ENCODE peak calls at places on chromosome 13, in nine cellular contexts. Y, E, B, D, K, Q, M, F and G are unnamed samples.

GRCh38 chr13:44819245-44819644 is 170.0 kb downstream of the NUFIP1 start:
- DNase-seq in B (peak), Y (no peak), M (peak), F (no peak), E (no peak), D (peak), Q (no peak), K (no peak), G (no peak)

GRCh38 chr13:33057019-33057785 is 41.0 kb downstream of the KL start:
- DNase-seq in Q (no peak), B (peak), Y (no peak), F (no peak), D (no peak), M (peak), K (peak), E (no peak), G (no peak)

GRCh38 chr13:85693889-85694511 is 105.2 kb downstream of the SLITRK6 start:
- DNase-seq in F (no peak), M (peak), B (peak), E (no peak), D (no peak), Q (no peak), Y (no peak), K (no peak), G (no peak)

GRCh38 chr13:112616586-112617381 is 28.8 kb upstream of the TUBGCP3 start:
- DNase-seq in K (peak), Q (no peak), E (no peak), F (no peak), M (peak), B (peak), Y (no peak), D (peak), G (no peak)

GRCh38 chr13:33169273-33169980 is 116.1 kb downstream of the STARD13 start:
- DNase-seq in Q (no peak), Y (no peak), M (no peak), D (no peak), B (peak), E (no peak), F (no peak), K (no peak), G (no peak)

GRCh38 chr13:50928609-50929274 is 19.2 kb downstream of the RNASEH2B start:
- DNase-seq in Q (no peak), B (no peak), D (no peak), F (no peak), M (no peak), E (no peak), Y (no peak), K (no peak), G (no peak)

GRCh38 chr13:51033431-51034185 is 77.5 kb downstream of the C13orf42 start:
- DNase-seq in Y (no peak), K (no peak), E (no peak), M (peak), Q (no peak), D (no peak), B (no peak), F (no peak), G (no peak)

GRCh38 chr13:102402292-102402691 is 444 bp upstream of the FGF14 start:
- DNase-seq in B (peak), E (peak), K (peak), Q (no peak), D (peak), Y (peak), M (peak), F (peak), G (no peak)

GRCh38 chr13:44884076-44884729 is 105.1 kb downstream of the NUFIP1 start:
- DNase-seq in K (no peak), E (no peak), D (no peak), Y (no peak), M (no peak), Q (no peak), F (no peak), B (peak), G (no peak)

GRCh38 chr13:41402695-41403511 is 54.4 kb upstream of the RGCC start:
- DNase-seq in D (no peak), E (no peak), Q (no peak), Y (no peak), F (no peak), K (no peak), M (peak), B (no peak), G (no peak)

GRCh38 chr13:63910406-63910957 is 2494.8 kb upstream of the PCDH20 start:
- DNase-seq in B (peak), E (no peak), F (no peak), Q (no peak), Y (peak), K (peak), D (no peak), M (peak), G (no peak)

GRCh38 chr13:98020271-98020670 is 66.8 kb downstream of the IPO5 start:
- DNase-seq in M (no peak), K (no peak), Y (no peak), E (no peak), F (no peak), B (peak), D (no peak), Q (no peak), G (no peak)

GRCh38 chr13:41457589-41458186 is 338 bp downstream of the RGCC start:
- DNase-seq in B (no peak), Q (peak), D (no peak), K (no peak), M (peak), E (no peak), Y (no peak), F (peak), G (no peak)

GRCh38 chr13:19179916-19180315 is 1.7 kb downstream of the TUBA3C start:
- DNase-seq in M (no peak), B (no peak), D (no peak), Y (no peak), F (no peak), K (no peak), E (no peak), Q (no peak), G (no peak)

GRCh38 chr13:29563941-29564340 is 31.5 kb downstream of the SLC7A1 start:
- DNase-seq in K (no peak), D (no peak), Y (no peak), F (no peak), B (no peak), Q (no peak), E (no peak), M (no peak), G (no peak)

GRCh38 chr13:97892717-97893116 is 60.8 kb upstream of the IPO5 start:
- DNase-seq in Y (no peak), E (no peak), B (peak), D (no peak), K (no peak), M (no peak), F (no peak), Q (no peak), G (no peak)

GRCh38 chr13:67619346-67619745 is 389.2 kb upstream of the PCDH9 start:
- DNase-seq in E (no peak), Y (no peak), F (no peak), Q (no peak), D (no peak), B (peak), K (no peak), M (no peak), G (no peak)
- H3K27ac ChIP-seq in E (no peak), Y (no peak), F (no peak), Q (no peak), D (no peak), B (no peak), K (no peak), M (no peak), G (no peak)

DNA sequence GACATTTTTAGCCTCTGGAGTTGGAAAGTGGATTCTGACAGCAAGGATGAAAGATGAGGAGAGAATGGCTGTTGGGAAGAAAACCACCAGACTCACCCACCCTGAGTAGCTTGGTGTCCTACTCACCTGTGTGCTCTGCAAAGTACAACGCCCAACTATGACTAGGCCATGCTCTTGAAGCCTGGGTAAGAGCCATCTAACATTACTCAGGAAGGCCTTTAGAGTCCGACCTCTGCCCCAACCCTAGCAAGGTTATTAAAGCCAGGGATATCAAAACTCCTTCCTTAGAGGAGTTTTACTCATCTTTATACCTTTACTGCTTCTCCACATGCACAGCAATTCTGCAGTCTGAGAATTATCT is 18.0 kb upstream of the KPNA3 start:
- DNase-seq in M (no peak), F (no peak), B (no peak), K (no peak), E (no peak), Y (no peak), D (no peak), Q (no peak), G (no peak)
- H3K27ac ChIP-seq in M (no peak), F (no peak), B (peak), K (no peak), E (no peak), Y (no peak), D (no peak), Q (no peak), G (no peak)

DNA sequence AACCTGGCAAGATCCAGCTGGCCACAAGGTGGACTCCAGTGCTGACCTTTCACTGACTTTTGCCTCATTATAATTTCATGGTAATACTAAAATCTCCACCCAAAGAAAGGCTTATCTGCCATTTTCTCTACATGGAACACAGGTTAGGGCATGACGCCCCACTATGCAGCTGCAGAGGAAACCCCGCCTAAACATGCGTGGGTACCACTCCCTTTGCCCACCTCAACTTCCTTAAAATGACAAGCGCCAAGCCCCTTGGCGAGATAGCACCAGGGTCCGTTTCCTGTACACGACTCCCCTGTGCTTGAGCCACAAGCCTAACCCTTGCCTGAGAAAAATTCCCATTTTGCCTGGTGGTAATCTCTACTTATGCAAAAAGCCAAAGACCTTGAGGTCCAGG is 36.0 kb upstream of the PABPC3 start:
- DNase-seq in M (no peak), Q (no peak), Y (no peak), K (no peak), E (no peak), B (no peak), D (no peak), F (no peak), G (no peak)
- H3K27ac ChIP-seq in M (no peak), Q (no peak), Y (no peak), K (no peak), E (no peak), B (no peak), D (no peak), F (no peak), G (no peak)

DNA sequence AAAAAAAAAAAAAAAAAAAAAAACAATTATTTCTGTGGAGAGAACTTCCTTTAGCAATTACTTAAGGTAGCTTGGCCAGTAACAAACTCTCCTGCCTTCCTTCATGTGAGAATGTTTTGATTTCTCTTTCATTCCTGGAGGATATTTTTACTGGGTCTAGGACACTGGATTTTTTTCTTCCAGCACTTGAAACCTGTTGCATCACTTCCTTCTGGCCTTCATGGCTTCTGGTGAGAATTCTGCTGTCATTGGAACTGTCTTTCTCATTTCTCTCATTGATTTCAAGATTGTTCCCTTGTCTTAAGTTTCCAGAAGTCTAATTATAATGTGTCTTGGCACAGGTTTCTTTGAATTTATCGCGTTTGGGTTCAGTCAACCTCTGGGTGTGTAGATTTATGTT is 19.3 kb upstream of the RAB20 start:
- DNase-seq in K (no peak), M (peak), F (no peak), E (no peak), B (peak), Q (no peak), D (no peak), Y (no peak), G (no peak)
- H3K27ac ChIP-seq in K (no peak), M (no peak), F (no peak), E (no peak), B (no peak), Q (no peak), D (no peak), Y (no peak), G (no peak)

DNA sequence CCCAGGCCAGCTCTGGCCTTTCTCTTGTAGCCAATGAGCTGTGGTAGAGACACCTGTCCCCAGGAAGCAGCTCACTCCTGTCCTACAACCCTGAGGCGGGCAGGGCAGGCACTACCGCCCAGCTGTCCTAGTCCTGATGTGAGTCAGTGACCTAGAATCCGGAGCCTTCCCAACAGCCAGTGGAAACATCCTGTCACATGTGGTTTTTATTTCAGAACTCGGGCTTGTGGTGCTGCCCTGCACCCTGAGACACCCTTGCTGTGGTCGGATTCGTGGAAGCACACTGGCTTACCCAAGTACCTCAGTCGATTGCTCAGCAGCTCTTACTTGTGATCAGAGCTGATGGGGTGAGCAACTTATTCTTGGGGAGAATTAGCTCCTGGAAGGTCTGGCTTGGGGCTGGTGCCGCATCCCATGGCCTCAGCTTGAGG is 83.6 kb upstream of the ARHGEF7 start:
- DNase-seq in B (peak), F (no peak), D (no peak), Q (no peak), M (no peak), Y (no peak), E (no peak), K (no peak), G (no peak)
- H3K27ac ChIP-seq in B (no peak), F (no peak), D (no peak), Q (no peak), M (no peak), Y (no peak), E (no peak), K (no peak), G (no peak)

DNA sequence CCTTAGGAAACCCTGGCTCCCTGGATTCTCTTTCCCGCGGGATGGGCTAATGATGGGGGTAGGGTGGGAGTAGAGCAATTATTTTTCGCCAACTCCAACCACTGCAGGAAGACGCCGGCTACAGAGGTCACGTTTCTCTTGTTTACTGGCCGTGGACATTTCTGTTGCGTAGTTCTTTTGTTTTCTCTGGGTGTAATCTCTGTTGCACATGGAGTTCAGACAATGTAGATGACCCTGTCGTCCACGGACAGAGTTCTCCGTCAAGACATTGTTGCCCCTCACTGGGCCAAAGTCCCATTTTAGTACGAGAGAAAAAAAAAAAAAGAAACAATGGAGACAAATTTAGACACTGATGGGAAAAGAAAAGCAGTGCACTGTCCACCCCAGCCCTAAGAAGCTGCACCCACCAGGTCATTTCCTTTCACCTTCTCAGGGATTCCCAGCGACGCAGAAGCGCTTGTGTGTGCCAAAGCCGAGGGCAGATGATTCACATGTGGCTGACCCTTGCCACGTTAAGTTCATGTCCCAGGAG is 133.9 kb upstream of the ARGLU1 start:
- DNase-seq in F (no peak), K (no peak), E (no peak), Q (no peak), B (no peak), M (no peak), Y (no peak), D (no peak), G (no peak)
- H3K27ac ChIP-seq in F (peak), K (no peak), E (no peak), Q (no peak), B (no peak), M (no peak), Y (no peak), D (no peak), G (no peak)